ENCODE peak calls at places on chromosomes 12 and 14, in ten cellular contexts. F is H54, Z is M059J, E is lung, Q is frontal cortex, S is HEK293T, K is right cardiac atrium, C is mesenteric fat pad, I is bronchial epithelial cell, P is WTC11. D is an unnamed sample.

GRCh38 chr14:104266643-104267575 is 128.5 kb downstream of the KIF26A start:
- DNase-seq in Z (no peak), E (no peak), C (peak), K (peak), Q (no peak), I (no peak), P (no peak), S (no peak), F (no peak), D (no peak)

GRCh38 chr12:95412826-95413311 is 61.1 kb upstream of the METAP2 start:
- DNase-seq in F (peak), C (no peak), E (no peak), Z (peak), P (no peak), S (no peak), I (peak), K (no peak), Q (no peak), D (no peak)

GRCh38 chr14:74712499-74713394 is at the start of the genes AREL1 and FCF1:
- DNase-seq in C (peak), P (peak), Q (peak), E (peak), I (peak), F (peak), K (peak), Z (peak), S (peak), D (peak)

GRCh38 chr14:23579311-23579630 is 681 bp upstream of the JPH4 start:
- DNase-seq in P (no peak), K (no peak), I (no peak), C (peak), Z (no peak), Q (no peak), S (no peak), F (no peak), E (no peak), D (no peak)

GRCh38 chr12:28872654-28873268 is 276.3 kb upstream of the FAR2 start:
- DNase-seq in F (peak), P (peak), Z (peak), C (no peak), E (peak), K (peak), I (peak), Q (peak), S (peak), D (no peak)

GRCh38 chr12:72228424-72228823 is 43.7 kb upstream of the TRHDE start:
- DNase-seq in Q (no peak), I (no peak), P (no peak), C (no peak), E (no peak), K (no peak), Z (no peak), F (no peak), S (no peak), D (no peak)

GRCh38 chr12:130041983-130042812 is 120.1 kb upstream of the FZD10 start:
- DNase-seq in Q (peak), F (no peak), E (peak), I (no peak), C (peak), P (peak), Z (no peak), S (peak), K (peak), D (peak)

GRCh38 chr12:94644622-94645021 is 5.7 kb downstream of the TMCC3 start:
- DNase-seq in I (peak), S (no peak), P (no peak), Q (no peak), Z (peak), K (no peak), E (no peak), C (no peak), F (peak), D (no peak)

GRCh38 chr12:105455250-105455649 is 124.8 kb downstream of the C12orf75 start:
- DNase-seq in S (no peak), Q (no peak), F (no peak), K (no peak), P (no peak), C (no peak), I (peak), E (no peak), Z (no peak), D (no peak)

GRCh38 chr14:103033744-103034143 is 23.6 kb downstream of the CDC42BPB start:
- DNase-seq in P (no peak), E (no peak), F (no peak), Z (peak), K (no peak), S (peak), I (no peak), C (no peak), Q (no peak), D (no peak)

GRCh38 chr12:57620936-57621496 is 9.8 kb downstream of the ARHGEF25 start:
- DNase-seq in I (no peak), Z (peak), K (peak), S (no peak), Q (peak), F (no peak), E (no peak), P (no peak), C (peak), D (peak)

GRCh38 chr12:16602412-16602811 is 3.5 kb downstream of the LMO3 start:
- DNase-seq in Z (no peak), Q (no peak), C (no peak), S (no peak), K (no peak), P (no peak), I (peak), E (no peak), F (no peak), D (peak)

GRCh38 chr12:113555226-113555625 is 83.6 kb upstream of the LHX5 start:
- DNase-seq in C (no peak), E (no peak), F (no peak), Z (peak), S (no peak), I (no peak), K (no peak), Q (no peak), P (no peak), D (no peak)

GRCh38 chr14:92959761-92960680 is 37.1 kb downstream of the CHGA start:
- DNase-seq in Q (no peak), C (no peak), P (no peak), I (no peak), F (no peak), Z (no peak), K (peak), E (no peak), S (no peak), D (no peak)

GRCh38 chr12:15787801-15788200 is 1.4 kb downstream of the EPS8 start:
- DNase-seq in F (no peak), I (no peak), P (no peak), S (no peak), Q (no peak), E (no peak), Z (no peak), K (no peak), C (no peak), D (peak)

GRCh38 chr14:88044782-88045446 is 40.0 kb downstream of the GPR65 start:
- DNase-seq in Q (no peak), F (no peak), E (no peak), K (no peak), I (peak), S (no peak), Z (no peak), C (no peak), P (no peak), D (no peak)